ENCODE peak calls at places on chromosome 6, in seven cellular contexts. L is adrenal gland, O is IMR-90, Y is cardiac muscle cell, A is testis, T is astrocyte, E is HL-60. Q is an unnamed sample.
A peak's percentile ranks its signal among the peaks of the same experiment; 100 is the strongest.

GRCh38 chr6:66496659-66497058 is 789.6 kb upstream of the EYS start:
- DNase-seq in L (no peak), O (no peak), Y (peak; percentile 61), A (no peak), T (no peak), E (no peak), Q (no peak)

GRCh38 chr6:77015350-77015749 is 447.9 kb downstream of the HTR1B start:
- DNase-seq in L (no peak), O (peak; percentile 72), Y (no peak), A (no peak), T (peak; percentile 39), E (no peak), Q (no peak)

GRCh38 chr6:68572525-68572924 is 62.6 kb upstream of the ADGRB3 start:
- DNase-seq in L (no peak), O (no peak), Y (peak; percentile 23), A (peak; percentile 46), T (no peak), E (no peak), Q (no peak)

GRCh38 chr6:41073203-41073967 is 611 bp downstream of the NFYA start:
- DNase-seq in L (peak; percentile 91), O (peak; percentile 69), Y (peak; percentile 93), A (peak; percentile 89), T (peak; percentile 70), E (peak; percentile 52), Q (peak; percentile 39)

GRCh38 chr6:90759662-90760061 is 172.8 kb upstream of the MAP3K7 start:
- DNase-seq in L (no peak), O (no peak), Y (no peak), A (no peak), T (no peak), E (no peak), Q (no peak)

GRCh38 chr6:154139894-154140293 is 100.9 kb downstream of the OPRM1 start:
- DNase-seq in L (no peak), O (no peak), Y (no peak), A (no peak), T (peak; percentile 22), E (peak; percentile 74), Q (no peak)

GRCh38 chr6:167826230-167827061 is at the start of gene AFDN:
- DNase-seq in L (peak; percentile 79), O (peak; percentile 21), Y (peak; percentile 82), A (peak; percentile 86), T (no peak), E (no peak), Q (no peak)

GRCh38 chr6:152916035-152916434 is 66.8 kb downstream of the FBXO5 start:
- DNase-seq in L (no peak), O (no peak), Y (no peak), A (no peak), T (no peak), E (no peak), Q (no peak)

DNA sequence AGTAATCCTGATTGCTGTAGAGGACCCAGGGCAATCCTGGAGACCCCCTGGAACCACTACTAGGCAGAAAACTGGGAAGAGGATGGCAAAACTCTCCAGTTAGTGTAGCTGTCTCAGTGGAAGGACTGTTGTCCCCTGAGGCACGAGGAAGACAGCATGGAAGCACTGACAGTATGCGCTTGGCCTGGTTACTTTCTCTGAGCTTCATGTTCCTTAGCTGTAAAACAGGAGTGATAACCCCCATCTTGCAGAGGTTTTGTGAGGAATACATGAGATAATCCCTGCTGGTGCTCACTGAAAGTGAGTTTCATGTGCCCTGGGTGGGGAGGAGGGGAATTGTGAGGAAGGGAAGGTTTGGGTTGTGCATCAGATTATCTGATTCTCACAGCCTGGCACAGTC is 3.2 kb downstream of the NT5E start:
- DNase-seq in L (no peak), O (no peak), Y (no peak), A (no peak), T (no peak), E (no peak), Q (no peak)
- H3K4me3 ChIP-seq in L (no peak overlapping the region), O (peak overlapping the region; percentile 2), Y (no peak overlapping the region), A (no peak overlapping the region), T (peak overlapping the region; percentile 89), E (no peak overlapping the region), Q (peak overlapping the region; percentile 1)

GRCh38 chr6:56669585-56669984 is 26.9 kb upstream of the DST start:
- DNase-seq in L (no peak), O (no peak), Y (no peak), A (no peak), T (no peak), E (no peak), Q (no peak)

GRCh38 chr6:56671651-56672461 is 29.2 kb upstream of the DST start:
- DNase-seq in L (peak; percentile 62), O (no peak), Y (no peak), A (peak; percentile 25), T (peak; percentile 32), E (no peak), Q (no peak)

GRCh38 chr6:56669041-56669440 is 26.4 kb upstream of the DST start:
- DNase-seq in L (no peak), O (no peak), Y (no peak), A (no peak), T (no peak), E (no peak), Q (no peak)

GRCh38 chr6:56668158-56668557 is 25.5 kb upstream of the DST start:
- DNase-seq in L (no peak), O (no peak), Y (no peak), A (no peak), T (no peak), E (no peak), Q (no peak)

DNA sequence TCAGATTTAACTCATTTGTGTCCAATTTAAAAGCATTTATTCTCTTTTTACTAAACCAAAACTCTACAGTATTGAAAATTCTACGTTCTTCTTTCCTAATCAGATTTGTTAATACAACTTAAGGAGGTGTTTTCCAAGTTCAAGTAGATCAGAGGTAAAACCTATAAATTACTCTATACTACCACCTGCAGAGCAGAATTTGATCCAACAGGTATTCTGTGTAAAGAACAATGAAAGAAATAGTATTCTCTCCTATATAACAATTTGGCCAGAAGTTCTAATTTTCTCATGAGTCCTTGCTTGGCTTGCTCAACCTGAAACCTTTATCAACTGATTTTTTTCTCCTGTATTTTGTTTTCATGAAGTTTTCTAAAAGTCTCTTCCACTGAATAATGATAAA is 28.5 kb upstream of the DST start:
- DNase-seq in L (no peak), O (no peak), Y (no peak), A (no peak), T (no peak), E (no peak), Q (no peak)
- TF ChIP-seq CTCF in L (no peak), O (no peak), Y (no peak), A (no peak), T (no peak), E (no peak), Q (no peak)

DNA sequence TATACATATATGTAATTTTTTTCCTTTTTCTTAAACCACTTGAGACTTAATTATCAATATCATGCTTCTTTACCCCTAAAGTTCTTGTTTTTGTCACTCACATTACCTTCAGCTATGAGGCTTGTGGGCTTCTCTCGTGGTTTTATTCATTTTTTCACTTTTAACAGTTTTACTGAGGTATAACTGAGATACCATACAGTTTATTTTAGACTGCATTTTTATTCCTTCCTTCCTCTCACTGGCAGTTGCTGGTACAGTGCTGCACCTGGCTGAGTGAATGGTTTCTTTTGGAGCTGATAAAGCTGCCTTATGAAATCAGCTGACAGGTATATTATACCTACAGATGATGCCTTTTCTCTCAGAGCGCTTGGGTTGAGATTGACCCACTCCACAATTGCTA is 54.4 kb downstream of the LRP11 start:
- DNase-seq in L (no peak), O (no peak), Y (no peak), A (no peak), T (no peak), E (no peak), Q (no peak)
- H3K27me3 ChIP-seq in L (no peaks in the 10 kb centered on the region), O (no peaks in the 10 kb centered on the region), Y (no peaks in the 10 kb centered on the region), A (no peaks in the 10 kb centered on the region), T (no peaks in the 10 kb centered on the region), E (no peaks in the 10 kb centered on the region), Q (no peaks in the 10 kb centered on the region)

GRCh38 chr6:50849016-50849748 is 30.5 kb downstream of the TFAP2B start:
- DNase-seq in L (no peak), O (no peak), Y (no peak), A (no peak), T (no peak), E (no peak), Q (no peak)

GRCh38 chr6:50850860-50851259 is 32.2 kb downstream of the TFAP2B start:
- DNase-seq in L (no peak), O (no peak), Y (peak; percentile 11), A (no peak), T (no peak), E (no peak), Q (no peak)

GRCh38 chr6:50849781-50850180 is 31.1 kb downstream of the TFAP2B start:
- DNase-seq in L (no peak), O (no peak), Y (no peak), A (no peak), T (no peak), E (no peak), Q (no peak)

GRCh38 chr6:50851269-50851847 is 32.7 kb downstream of the TFAP2B start:
- DNase-seq in L (no peak), O (no peak), Y (peak; percentile 7), A (no peak), T (no peak), E (no peak), Q (no peak)

DNA sequence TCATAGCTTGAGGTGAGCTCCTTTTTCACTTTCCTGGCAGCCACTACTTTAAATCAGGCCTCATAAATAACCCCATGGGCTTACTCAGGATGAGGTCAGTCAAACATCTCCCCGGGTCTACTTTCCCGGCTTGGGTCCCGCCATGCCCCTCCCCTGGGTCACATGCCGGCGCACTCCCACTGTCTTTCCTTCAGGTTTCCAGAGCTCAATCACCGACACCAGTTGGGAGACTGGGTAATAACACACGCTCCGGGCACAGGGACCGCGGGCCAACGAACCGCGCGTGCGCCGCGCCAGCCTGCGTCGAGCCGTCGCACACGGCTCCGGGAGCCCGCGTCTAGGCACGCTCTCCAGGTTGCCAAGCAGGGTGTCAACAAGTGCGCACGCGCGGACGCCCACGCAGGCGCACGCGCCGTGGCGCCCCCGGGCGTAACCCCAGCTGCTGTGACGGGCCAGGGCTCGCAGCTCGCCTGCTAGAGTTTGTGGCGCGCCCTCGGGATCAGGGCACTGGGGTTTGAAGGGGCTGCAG is 31.6 kb downstream of the TFAP2B start:
- DNase-seq in L (no peak), O (no peak), Y (peak; percentile 60), A (peak; percentile 71), T (no peak), E (no peak), Q (no peak)
- H3K4me3 ChIP-seq in L (no peak overlapping the region), O (no peak overlapping the region), Y (peak overlapping the region; percentile 27), A (peak overlapping the region; percentile 54), T (no peak overlapping the region), E (no peak overlapping the region), Q (peak overlapping the region; percentile 38)

GRCh38 chr6:30380464-30380863 is 35.5 kb downstream of the RPP21 start:
- DNase-seq in L (no peak), O (no peak), Y (no peak), A (no peak), T (no peak), E (no peak), Q (no peak)

DNA sequence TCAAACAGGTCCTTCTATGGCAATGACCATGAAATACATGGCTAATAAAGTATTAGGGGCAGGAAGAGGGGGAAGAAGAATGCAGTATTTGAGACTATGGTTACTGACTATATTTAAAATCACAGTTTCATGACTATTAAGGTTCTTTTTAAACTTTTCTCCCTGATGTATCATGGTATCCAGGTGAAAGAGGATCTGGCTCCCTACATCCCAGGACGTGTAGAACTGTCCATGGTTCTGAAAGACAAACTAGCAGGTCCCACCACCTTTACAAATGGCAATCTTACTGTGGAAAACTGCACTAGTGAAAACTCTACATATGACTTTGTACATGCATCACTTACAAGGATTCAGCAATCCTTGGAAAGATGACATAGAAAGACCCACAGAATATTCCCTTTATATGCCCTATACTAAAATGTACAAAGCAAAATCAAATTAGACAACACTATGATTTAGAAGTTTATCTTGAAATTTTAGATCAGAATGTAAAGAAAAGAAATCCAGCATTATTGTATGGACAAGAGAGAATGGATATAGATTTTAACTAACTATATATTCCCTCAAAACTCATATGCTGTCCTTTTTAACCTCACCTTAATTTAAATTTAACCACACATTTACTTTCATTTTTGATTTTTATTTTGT is 33.5 kb downstream of the RPP21 start:
- DNase-seq in L (no peak), O (peak; percentile 19), Y (peak; percentile 84), A (no peak), T (peak; percentile 5), E (no peak), Q (peak; percentile 2)
- TF ChIP-seq CTCF in L (no peak), O (no peak), Y (no peak), A (no peak), T (no peak), E (no peak), Q (no peak)